ENCODE peak calls at places on chromosomes 6 and 20, in ten cellular contexts. L is right atrium auricular region, D is PC-3, G is foreskin fibroblast, Q is fibroblast of lung, O is thoracic aorta, K is H9, N is left lung, T is neural progenitor cell, Z is omental fat pad. R is an unnamed sample.

GRCh38 chr6:149127212-149127611 is 190.3 kb upstream of the TAB2 start:
- DNase-seq in N (no peak), G (peak), L (no peak), Z (no peak), D (peak), Q (peak), K (no peak), O (no peak), T (no peak), R (no peak)

GRCh38 chr20:35511814-35512420 is 17.5 kb downstream of the C20orf173 start:
- DNase-seq in L (no peak), O (no peak), T (peak), N (no peak), K (peak), D (peak), Z (no peak), Q (peak), G (peak), R (no peak)

GRCh38 chr6:84766796-84767590 is 2.6 kb upstream of the TBX18 start:
- DNase-seq in O (no peak), G (no peak), Z (no peak), Q (no peak), T (peak), D (no peak), N (no peak), K (peak), L (no peak), R (peak)

GRCh38 chr6:39016831-39017230 is 31.8 kb upstream of the GLP1R start:
- DNase-seq in L (no peak), Z (no peak), T (no peak), N (no peak), K (no peak), O (no peak), Q (no peak), G (no peak), D (no peak), R (no peak)

GRCh38 chr6:77456531-77457248 is 6.6 kb downstream of the HTR1B start:
- DNase-seq in L (no peak), K (peak), O (no peak), G (peak), N (no peak), Z (no peak), D (peak), T (no peak), Q (peak), R (no peak)

GRCh38 chr6:111565316-111566221 is 40.1 kb downstream of the TRAF3IP2 start:
- DNase-seq in G (no peak), D (peak), T (no peak), K (peak), Z (no peak), O (no peak), L (no peak), Q (no peak), N (no peak), R (no peak)

GRCh38 chr20:47031028-47031427 is 136.4 kb downstream of the EYA2 start:
- DNase-seq in D (no peak), L (no peak), T (no peak), K (no peak), O (no peak), N (no peak), Z (no peak), Q (no peak), G (no peak), R (no peak)

GRCh38 chr6:24396764-24397163 is 6.0 kb upstream of the MRS2 start:
- DNase-seq in T (no peak), G (no peak), O (no peak), N (no peak), D (no peak), Z (no peak), L (no peak), K (no peak), Q (no peak), R (no peak)

GRCh38 chr20:49397525-49397924 is 84.9 kb downstream of the KCNB1 start:
- DNase-seq in T (no peak), N (no peak), G (peak), O (no peak), Z (no peak), Q (peak), K (no peak), L (peak), D (peak), R (no peak)

GRCh38 chr6:34521463-34522288 is 34.5 kb downstream of the SPDEF start:
- DNase-seq in N (no peak), D (no peak), T (no peak), G (no peak), O (no peak), K (no peak), Z (no peak), L (no peak), Q (no peak), R (no peak)

GRCh38 chr6:167978607-167979006 is 18.9 kb upstream of the KIF25 start:
- DNase-seq in T (no peak), Q (no peak), K (no peak), G (no peak), Z (no peak), L (no peak), O (no peak), D (no peak), N (no peak), R (no peak)

GRCh38 chr6:6972456-6972855 is 135.3 kb upstream of the RREB1 start:
- DNase-seq in K (no peak), Z (no peak), D (peak), T (no peak), G (no peak), L (no peak), Q (peak), O (no peak), N (no peak), R (no peak)

GRCh38 chr6:120576061-120576460 is 758.2 kb downstream of the TBC1D32 start:
- DNase-seq in O (no peak), Q (no peak), G (no peak), Z (no peak), K (no peak), D (no peak), T (no peak), L (no peak), N (no peak), R (no peak)

GRCh38 chr6:34940030-34940434 is 51.0 kb downstream of the ANKS1A start:
- DNase-seq in O (no peak), K (no peak), D (no peak), Z (no peak), Q (peak), N (no peak), L (no peak), G (no peak), T (no peak), R (no peak)

GRCh38 chr20:35523298-35523888 is 6.1 kb downstream of the C20orf173 start:
- DNase-seq in N (no peak), K (peak), T (peak), D (peak), Q (no peak), O (no peak), Z (no peak), L (no peak), G (peak), R (peak)

GRCh38 chr6:159444073-159444472 is 249.0 kb downstream of the SOD2 start:
- DNase-seq in T (no peak), L (no peak), Z (no peak), G (no peak), N (no peak), O (no peak), K (no peak), D (no peak), Q (no peak), R (no peak)

GRCh38 chr20:11193241-11193640 is 519.4 kb upstream of the JAG1 start:
- DNase-seq in N (no peak), T (no peak), L (no peak), O (no peak), K (no peak), G (peak), D (peak), Z (no peak), Q (peak), R (no peak)

GRCh38 chr20:12687476-12687875 is 321.3 kb upstream of the SPTLC3 start:
- DNase-seq in Q (no peak), N (no peak), K (no peak), D (no peak), T (no peak), O (no peak), Z (no peak), L (no peak), G (no peak), R (no peak)

GRCh38 chr6:139370047-139370706 is 4.3 kb downstream of the CITED2 start:
- DNase-seq in D (peak), Z (no peak), N (no peak), O (no peak), Q (peak), G (peak), T (peak), K (no peak), L (no peak), R (peak)

GRCh38 chr6:161631676-161632194 is 357.9 kb upstream of the AGPAT4 start:
- DNase-seq in L (no peak), T (no peak), N (no peak), K (no peak), G (peak), Z (no peak), D (no peak), Q (peak), O (no peak), R (no peak)

GRCh38 chr6:32799740-32800139 is 17.1 kb downstream of the HLA-DOB start:
- DNase-seq in Z (no peak), Q (no peak), L (no peak), D (no peak), N (no peak), O (no peak), K (no peak), G (no peak), T (no peak), R (no peak)

GRCh38 chr20:54208492-54209044 is 681 bp downstream of the PFDN4 start:
- DNase-seq in G (peak), D (peak), T (peak), K (no peak), O (no peak), L (no peak), N (no peak), Z (no peak), Q (peak), R (peak)

GRCh38 chr6:80438728-80439127 is 332.3 kb downstream of the BCKDHB start:
- DNase-seq in Z (no peak), N (no peak), L (no peak), D (peak), T (peak), K (no peak), Q (peak), O (no peak), G (peak), R (no peak)

DNA sequence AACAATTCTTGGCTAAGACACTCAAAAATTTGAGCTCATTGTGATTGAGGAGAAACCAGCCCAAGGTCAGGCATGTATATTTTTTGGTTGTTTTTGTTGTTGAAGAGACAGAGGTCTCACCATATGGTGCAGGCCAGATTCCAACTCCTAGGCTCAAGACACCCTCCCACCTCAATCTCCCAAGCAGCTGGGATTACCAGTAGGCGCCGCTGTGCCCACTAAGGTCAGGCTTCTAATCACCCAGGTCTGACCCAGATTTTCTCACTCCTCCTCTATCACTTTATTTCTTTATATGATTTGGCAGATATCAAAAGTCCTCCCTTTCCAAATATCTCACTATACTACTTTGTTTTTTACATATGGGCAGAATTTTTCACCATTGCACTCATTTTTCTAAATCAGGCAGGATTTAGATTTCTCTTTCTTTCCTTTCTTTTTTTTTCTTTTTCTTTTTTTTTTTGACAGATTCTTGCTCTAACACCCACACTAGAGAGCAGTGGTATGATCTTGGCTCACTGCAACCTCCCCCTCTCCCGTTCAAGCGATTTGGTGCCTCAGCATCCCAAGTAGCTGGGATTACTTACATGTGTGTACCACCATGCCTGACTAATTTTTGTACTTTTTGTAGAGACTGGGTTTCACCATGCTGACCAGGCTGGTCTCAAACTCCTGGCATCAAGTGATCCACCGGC is 1.7 kb upstream of the C6orf141 start:
- DNase-seq in K (peak), L (no peak), T (peak), Z (no peak), N (no peak), G (no peak), D (no peak), O (no peak), Q (no peak), R (no peak)
- TF ChIP-seq CTCF in K (peak), L (no peak), T (peak), Z (no peak), N (no peak), G (no peak), D (peak), O (no peak), Q (no peak), R (no peak)

GRCh38 chr6:55888917-55889316 is 13.5 kb upstream of the BMP5 start:
- DNase-seq in Q (no peak), N (no peak), O (no peak), L (no peak), D (no peak), Z (no peak), G (no peak), T (no peak), K (no peak), R (no peak)

GRCh38 chr6:55882731-55883595 is 7.6 kb upstream of the BMP5 start:
- DNase-seq in D (peak), G (peak), K (no peak), O (no peak), N (no peak), Z (no peak), T (no peak), L (no peak), Q (peak), R (no peak)

DNA sequence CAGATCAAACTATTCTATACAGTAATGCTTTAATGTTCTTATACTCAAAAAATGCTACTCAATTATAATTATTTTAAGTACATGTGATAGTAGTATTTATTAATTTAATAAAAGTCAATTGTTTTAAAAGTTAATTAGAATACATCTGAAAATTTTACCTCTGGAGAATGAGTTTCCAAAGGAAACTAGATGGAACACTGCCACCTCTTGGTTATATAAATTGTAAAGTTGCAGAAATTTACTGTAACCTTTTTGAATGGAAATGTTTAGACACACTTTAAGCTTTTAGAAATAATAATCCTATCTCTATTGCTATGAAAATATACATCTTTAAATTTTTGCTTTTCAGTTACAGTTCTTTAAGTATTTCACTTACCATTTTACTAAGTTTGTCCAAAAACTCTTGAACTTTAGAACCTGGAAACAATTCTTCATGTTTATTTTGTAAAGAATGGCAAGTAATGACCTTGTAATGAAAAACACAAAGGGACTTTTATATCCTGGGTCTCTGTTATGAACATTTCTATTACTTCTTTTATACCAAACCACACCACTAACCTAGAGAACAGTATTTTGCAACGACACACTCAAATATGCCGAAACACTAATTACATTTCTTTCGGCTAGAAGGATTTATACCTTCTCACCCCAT is 10.9 kb upstream of the BMP5 start:
- DNase-seq in G (peak), D (peak), N (no peak), L (no peak), O (no peak), Q (peak), T (peak), Z (no peak), K (no peak), R (no peak)
- TF ChIP-seq CTCF in G (peak), D (peak), N (no peak), L (no peak), O (no peak), Q (no peak), T (peak), Z (no peak), K (peak), R (peak)

GRCh38 chr20:17541996-17542395 is 10.8 kb upstream of the BFSP1 start:
- DNase-seq in Z (no peak), N (no peak), L (no peak), G (peak), Q (peak), K (no peak), T (no peak), D (peak), O (no peak), R (no peak)

GRCh38 chr20:17542481-17542880 is 11.3 kb upstream of the BFSP1 start:
- DNase-seq in G (no peak), Z (no peak), T (no peak), N (no peak), O (no peak), D (no peak), L (no peak), K (no peak), Q (peak), R (no peak)

GRCh38 chr20:17542993-17543412 is 11.8 kb upstream of the BFSP1 start:
- DNase-seq in Q (peak), O (no peak), L (no peak), T (no peak), Z (no peak), K (no peak), G (peak), D (no peak), N (no peak), R (no peak)

GRCh38 chr20:17545127-17545526 is 13.9 kb upstream of the BFSP1 start:
- DNase-seq in Q (no peak), L (no peak), K (no peak), G (no peak), D (no peak), N (no peak), Z (no peak), O (no peak), T (no peak), R (no peak)

GRCh38 chr20:17543531-17543961 is 12.4 kb upstream of the BFSP1 start:
- DNase-seq in G (peak), Z (no peak), L (no peak), O (no peak), T (no peak), K (no peak), D (no peak), N (no peak), Q (peak), R (no peak)
- TF ChIP-seq CTCF in G (no peak), Z (no peak), L (no peak), O (no peak), T (no peak), K (no peak), D (no peak), N (no peak), Q (no peak), R (no peak)

DNA sequence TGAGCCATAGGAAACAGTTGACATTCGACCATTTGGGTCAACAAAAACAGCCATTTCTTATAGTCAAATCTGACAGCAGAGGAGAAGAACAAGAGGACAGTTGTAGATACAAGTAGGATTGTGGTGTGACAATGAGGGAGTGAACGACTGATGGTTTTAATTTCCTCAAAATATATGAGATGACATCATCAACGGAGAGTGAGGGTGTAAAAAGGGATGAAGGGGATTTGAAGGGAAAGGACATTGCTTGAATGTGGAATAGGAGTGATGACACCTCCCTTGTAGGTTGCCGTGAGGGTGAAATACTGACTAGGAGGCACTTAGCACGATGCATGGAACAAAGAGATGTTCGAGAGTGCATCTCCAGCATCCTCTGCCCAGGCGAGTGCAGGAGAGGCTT is 499.8 kb upstream of the CHD6 start:
- DNase-seq in N (no peak), K (no peak), G (no peak), Q (no peak), T (no peak), D (no peak), O (no peak), Z (no peak), L (no peak), R (no peak)
- TF ChIP-seq CTCF in N (no peak), K (no peak), G (no peak), Q (no peak), T (no peak), D (no peak), O (no peak), Z (no peak), L (no peak), R (no peak)

GRCh38 chr6:152118678-152119077 is 311.2 kb downstream of the ESR1 start:
- DNase-seq in Q (no peak), D (peak), L (no peak), T (no peak), Z (no peak), N (no peak), G (no peak), O (no peak), K (no peak), R (no peak)
- TF ChIP-seq CTCF in Q (no peak), D (no peak), L (no peak), T (no peak), Z (no peak), N (no peak), G (no peak), O (no peak), K (peak), R (no peak)

GRCh38 chr20:25000268-25000801 is 7.8 kb upstream of the APMAP start:
- DNase-seq in G (peak), L (peak), D (peak), O (no peak), Q (peak), Z (no peak), N (peak), T (no peak), K (peak), R (no peak)
- TF ChIP-seq CTCF in G (no peak), L (no peak), D (peak), O (no peak), Q (peak), Z (no peak), N (no peak), T (no peak), K (no peak), R (no peak)